ENCODE peak calls at places on chromosomes 6 and 20, in six cellular contexts. One of them, this sample, is unnamed.

GRCh38 chr20:9114709-9115108 is 45.8 kb downstream of the PLCB4 start:
- DNase-seq in A549: no peak
- DNase-seq in testis: no peak
- DNase-seq in adrenal gland: no peak
- DNase-seq in ovary: no peak
- DNase-seq in heart left ventricle: no peak
- DNase-seq in this sample: no peak

GRCh38 chr20:8464368-8464767 is 332.3 kb downstream of the PLCB1 start:
- DNase-seq in A549: peak; percentile 20
- DNase-seq in testis: no peak
- DNase-seq in adrenal gland: no peak
- DNase-seq in ovary: no peak
- DNase-seq in heart left ventricle: no peak
- DNase-seq in this sample: no peak

GRCh38 chr6:20680697-20681165 is 146.5 kb downstream of the CDKAL1 start:
- DNase-seq in A549: no peak
- DNase-seq in testis: no peak
- DNase-seq in adrenal gland: no peak
- DNase-seq in ovary: no peak
- DNase-seq in heart left ventricle: no peak
- DNase-seq in this sample: no peak

GRCh38 chr6:11043961-11044711 is at the start of gene ELOVL2:
- DNase-seq in A549: peak; percentile 56
- DNase-seq in testis: peak; percentile 77
- DNase-seq in adrenal gland: peak; percentile 16
- DNase-seq in ovary: peak; percentile 31
- DNase-seq in heart left ventricle: peak; percentile 33
- DNase-seq in this sample: peak; percentile 84

GRCh38 chr6:135012764-135013163 is 41.9 kb downstream of the HBS1L start:
- DNase-seq in A549: no peak
- DNase-seq in testis: no peak
- DNase-seq in adrenal gland: no peak
- DNase-seq in ovary: no peak
- DNase-seq in heart left ventricle: no peak
- DNase-seq in this sample: no peak

GRCh38 chr20:12305555-12305954 is 387.9 kb downstream of the BTBD3 start:
- DNase-seq in A549: no peak
- DNase-seq in testis: no peak
- DNase-seq in adrenal gland: no peak
- DNase-seq in ovary: no peak
- DNase-seq in heart left ventricle: peak; percentile 13
- DNase-seq in this sample: no peak

GRCh38 chr6:52115891-52116604 is 28.6 kb upstream of the PKHD1 start:
- DNase-seq in A549: no peak
- DNase-seq in testis: no peak
- DNase-seq in adrenal gland: no peak
- DNase-seq in ovary: no peak
- DNase-seq in heart left ventricle: no peak
- DNase-seq in this sample: no peak

GRCh38 chr6:44642870-44643522 is 255.5 kb downstream of the CDC5L start:
- DNase-seq in A549: peak; percentile 5
- DNase-seq in testis: no peak
- DNase-seq in adrenal gland: no peak
- DNase-seq in ovary: no peak
- DNase-seq in heart left ventricle: no peak
- DNase-seq in this sample: no peak

GRCh38 chr6:80477591-80478370 is 371.3 kb downstream of the BCKDHB start:
- DNase-seq in A549: no peak
- DNase-seq in testis: no peak
- DNase-seq in adrenal gland: no peak
- DNase-seq in ovary: no peak
- DNase-seq in heart left ventricle: no peak
- DNase-seq in this sample: no peak

GRCh38 chr20:45987108-45987780 is 15.2 kb upstream of the ZNF335 start:
- DNase-seq in A549: peak; percentile 83
- DNase-seq in testis: peak; percentile 84
- DNase-seq in adrenal gland: peak; percentile 64
- DNase-seq in ovary: peak; percentile 61
- DNase-seq in heart left ventricle: peak; percentile 54
- DNase-seq in this sample: peak; percentile 70

GRCh38 chr6:85756982-85757381 is 114.3 kb upstream of the SYNCRIP start:
- DNase-seq in A549: peak; percentile 23
- DNase-seq in testis: no peak
- DNase-seq in adrenal gland: no peak
- DNase-seq in ovary: no peak
- DNase-seq in heart left ventricle: no peak
- DNase-seq in this sample: peak; percentile 13

GRCh38 chr6:90432408-90432775 is 135.7 kb upstream of the BACH2 start:
- DNase-seq in A549: no peak
- DNase-seq in testis: no peak
- DNase-seq in adrenal gland: no peak
- DNase-seq in ovary: no peak
- DNase-seq in heart left ventricle: no peak
- DNase-seq in this sample: no peak

GRCh38 chr6:130622142-130622541 is 205.1 kb upstream of the SMLR1 start:
- DNase-seq in A549: no peak
- DNase-seq in testis: no peak
- DNase-seq in adrenal gland: no peak
- DNase-seq in ovary: no peak
- DNase-seq in heart left ventricle: no peak
- DNase-seq in this sample: no peak

GRCh38 chr6:53484409-53485280 is 60.3 kb downstream of the GCLC start:
- DNase-seq in A549: peak; percentile 67
- DNase-seq in testis: peak; percentile 96
- DNase-seq in adrenal gland: peak; percentile 61
- DNase-seq in ovary: peak; percentile 44
- DNase-seq in heart left ventricle: peak; percentile 64
- DNase-seq in this sample: peak; percentile 88

GRCh38 chr6:36596359-36596758 is 2.2 kb downstream of the SRSF3 start:
- DNase-seq in A549: no peak
- DNase-seq in testis: peak; percentile 12
- DNase-seq in adrenal gland: no peak
- DNase-seq in ovary: no peak
- DNase-seq in heart left ventricle: no peak
- DNase-seq in this sample: peak; percentile 38

GRCh38 chr6:36160147-36160760 is 29.9 kb downstream of the MAPK13 start:
- DNase-seq in A549: no peak
- DNase-seq in testis: no peak
- DNase-seq in adrenal gland: no peak
- DNase-seq in ovary: no peak
- DNase-seq in heart left ventricle: no peak
- DNase-seq in this sample: no peak

GRCh38 chr6:161607696-161608297 is 333.9 kb upstream of the AGPAT4 start:
- DNase-seq in A549: no peak
- DNase-seq in testis: peak; percentile 28
- DNase-seq in adrenal gland: peak; percentile 41
- DNase-seq in ovary: no peak
- DNase-seq in heart left ventricle: no peak
- DNase-seq in this sample: no peak

GRCh38 chr20:17339000-17339399 is 112.2 kb downstream of the PCSK2 start:
- DNase-seq in A549: no peak
- DNase-seq in testis: no peak
- DNase-seq in adrenal gland: no peak
- DNase-seq in ovary: no peak
- DNase-seq in heart left ventricle: no peak
- DNase-seq in this sample: no peak

GRCh38 chr20:35870541-35871307 is 83.6 kb downstream of the SCAND1 start:
- DNase-seq in A549: no peak
- DNase-seq in testis: no peak
- DNase-seq in adrenal gland: no peak
- DNase-seq in ovary: no peak
- DNase-seq in heart left ventricle: no peak
- DNase-seq in this sample: no peak

GRCh38 chr6:32843979-32844838 is at the start of gene PSMB8:
- DNase-seq in A549: peak; percentile 87
- DNase-seq in testis: peak; percentile 99
- DNase-seq in adrenal gland: peak; percentile 96
- DNase-seq in ovary: peak; percentile 94
- DNase-seq in heart left ventricle: peak; percentile 95
- DNase-seq in this sample: peak; percentile 96
- TF ChIP-seq POLR2A in A549: no peak
- TF ChIP-seq POLR2A in testis: no peak
- TF ChIP-seq POLR2A in adrenal gland: peak; percentile 66
- TF ChIP-seq POLR2A in ovary: peak; percentile 91
- TF ChIP-seq POLR2A in heart left ventricle: peak; percentile 85
- TF ChIP-seq POLR2A in this sample: peak; percentile 79

GRCh38 chr6:43053545-43054205 is at the start of gene CUL7:
- DNase-seq in A549: peak; percentile 89
- DNase-seq in testis: peak; percentile 94
- DNase-seq in adrenal gland: peak; percentile 94
- DNase-seq in ovary: peak; percentile 92
- DNase-seq in heart left ventricle: peak; percentile 94
- DNase-seq in this sample: peak; percentile 96
- TF ChIP-seq POLR2A in A549: peak; percentile 80
- TF ChIP-seq POLR2A in testis: no peak
- TF ChIP-seq POLR2A in adrenal gland: peak; percentile 73
- TF ChIP-seq POLR2A in ovary: peak; percentile 77
- TF ChIP-seq POLR2A in heart left ventricle: peak; percentile 83
- TF ChIP-seq POLR2A in this sample: peak; percentile 88

GRCh38 chr20:49711331-49711987 is 2.2 kb downstream of the B4GALT5 start:
- DNase-seq in A549: no peak
- DNase-seq in testis: no peak
- DNase-seq in adrenal gland: no peak
- DNase-seq in ovary: no peak
- DNase-seq in heart left ventricle: no peak
- DNase-seq in this sample: no peak

GRCh38 chr20:49712118-49712517 is 1.6 kb downstream of the B4GALT5 start:
- DNase-seq in A549: no peak
- DNase-seq in testis: no peak
- DNase-seq in adrenal gland: no peak
- DNase-seq in ovary: no peak
- DNase-seq in heart left ventricle: no peak
- DNase-seq in this sample: peak; percentile 51

GRCh38 chr20:49715466-49715865 is 1.8 kb upstream of the B4GALT5 start:
- DNase-seq in A549: no peak
- DNase-seq in testis: no peak
- DNase-seq in adrenal gland: no peak
- DNase-seq in ovary: no peak
- DNase-seq in heart left ventricle: no peak
- DNase-seq in this sample: no peak

GRCh38 chr20:49712918-49713778 is 530 bp downstream of the B4GALT5 start:
- DNase-seq in A549: no peak
- DNase-seq in testis: peak; percentile 44
- DNase-seq in adrenal gland: peak; percentile 35
- DNase-seq in ovary: peak; percentile 61
- DNase-seq in heart left ventricle: peak; percentile 39
- DNase-seq in this sample: peak; percentile 55

DNA sequence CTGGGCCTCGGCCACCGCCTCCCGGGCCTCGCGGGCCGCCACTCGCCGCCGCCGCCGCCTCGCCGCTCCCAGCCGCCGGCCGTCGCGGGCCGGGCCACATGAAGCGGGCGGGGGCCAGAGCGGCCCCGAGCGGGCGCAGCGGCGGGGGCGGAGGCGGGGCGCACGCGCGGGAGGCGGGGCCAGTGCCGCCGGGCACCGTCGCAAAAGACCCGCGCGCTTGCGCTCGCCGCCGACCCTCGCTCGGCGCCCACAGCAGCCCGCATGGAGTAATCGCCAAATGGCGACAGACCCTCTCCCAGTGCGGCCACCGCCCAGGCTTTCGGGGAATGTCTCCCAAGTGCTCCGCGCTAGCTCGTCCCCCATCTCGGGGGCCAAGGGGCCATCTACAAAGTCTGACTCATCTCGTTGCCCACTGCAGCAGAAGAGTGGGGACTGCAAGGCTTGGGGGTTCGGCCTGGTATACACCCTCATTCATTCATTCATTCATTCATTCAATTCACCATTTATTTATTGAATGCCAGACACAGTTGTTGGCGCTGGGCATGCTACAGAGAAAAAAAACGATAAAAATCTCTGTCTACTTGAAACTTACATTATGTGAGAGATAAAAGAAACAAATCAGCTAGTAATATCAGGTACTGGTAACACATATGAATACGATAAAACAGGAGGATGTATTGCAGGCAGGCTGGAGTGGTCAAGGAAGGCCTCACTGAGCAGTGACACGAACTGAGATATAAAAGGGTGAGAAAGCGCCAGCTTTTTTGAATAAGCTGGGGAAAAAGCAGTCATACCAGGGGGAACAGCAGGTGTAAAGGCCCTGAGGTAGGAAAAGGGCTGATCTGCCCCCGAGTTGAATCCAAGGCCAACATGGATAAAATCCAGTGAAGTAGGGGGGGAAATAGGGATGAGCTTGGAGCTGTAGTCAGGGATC is at the start of gene B4GALT5:
- DNase-seq in A549: peak; percentile 72
- DNase-seq in testis: peak; percentile 88
- DNase-seq in adrenal gland: peak; percentile 79
- DNase-seq in ovary: peak; percentile 84
- DNase-seq in heart left ventricle: peak; percentile 76
- DNase-seq in this sample: peak; percentile 84
- TF ChIP-seq POLR2A in A549: peak; percentile 31
- TF ChIP-seq POLR2A in testis: no peak
- TF ChIP-seq POLR2A in adrenal gland: peak; percentile 78
- TF ChIP-seq POLR2A in ovary: no peak
- TF ChIP-seq POLR2A in heart left ventricle: peak; percentile 41
- TF ChIP-seq POLR2A in this sample: no peak

GRCh38 chr20:18632196-18632789 is 44.4 kb downstream of the DTD1 start:
- DNase-seq in A549: peak; percentile 70
- DNase-seq in testis: peak; percentile 83
- DNase-seq in adrenal gland: peak; percentile 61
- DNase-seq in ovary: peak; percentile 76
- DNase-seq in heart left ventricle: peak; percentile 56
- DNase-seq in this sample: peak; percentile 50

GRCh38 chr20:18624948-18625347 is 37.1 kb downstream of the DTD1 start:
- DNase-seq in A549: no peak
- DNase-seq in testis: no peak
- DNase-seq in adrenal gland: no peak
- DNase-seq in ovary: no peak
- DNase-seq in heart left ventricle: no peak
- DNase-seq in this sample: peak; percentile 6

GRCh38 chr20:18633411-18633810 is 45.6 kb downstream of the DTD1 start:
- DNase-seq in A549: no peak
- DNase-seq in testis: no peak
- DNase-seq in adrenal gland: no peak
- DNase-seq in ovary: no peak
- DNase-seq in heart left ventricle: no peak
- DNase-seq in this sample: no peak

GRCh38 chr20:18625907-18626655 is 38.2 kb downstream of the DTD1 start:
- DNase-seq in A549: no peak
- DNase-seq in testis: no peak
- DNase-seq in adrenal gland: no peak
- DNase-seq in ovary: no peak
- DNase-seq in heart left ventricle: no peak
- DNase-seq in this sample: no peak

DNA sequence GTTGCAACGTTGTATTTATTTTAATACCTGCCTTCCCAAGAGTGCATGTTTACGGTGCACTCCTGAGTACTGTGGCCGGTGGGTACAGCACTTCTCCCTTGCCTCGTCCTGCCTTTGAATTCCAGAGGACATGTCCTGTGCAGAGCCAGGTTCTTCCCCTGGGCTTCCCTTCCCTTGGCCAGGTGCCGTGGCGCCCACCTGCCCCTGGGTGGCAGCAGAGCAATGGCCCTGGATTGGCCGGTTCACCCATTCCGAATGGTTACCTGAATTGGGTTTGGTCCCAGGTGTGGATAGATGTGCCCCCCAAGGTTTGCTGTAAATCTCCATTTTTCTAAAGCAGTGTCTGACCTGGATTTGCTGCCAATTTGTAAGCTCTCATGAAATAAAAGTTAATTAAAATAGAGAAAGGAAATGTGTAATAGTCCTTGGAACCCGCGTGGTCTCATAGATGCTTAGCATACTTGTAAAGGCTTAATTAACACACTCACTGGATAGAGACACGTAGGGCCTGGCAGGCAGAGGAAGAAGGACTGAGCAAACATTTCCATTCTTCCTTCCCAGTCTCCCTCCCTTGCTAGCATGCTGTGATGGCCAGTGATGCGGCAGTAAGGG is 40.6 kb downstream of the DTD1 start:
- DNase-seq in A549: peak; percentile 21
- DNase-seq in testis: no peak
- DNase-seq in adrenal gland: no peak
- DNase-seq in ovary: no peak
- DNase-seq in heart left ventricle: no peak
- DNase-seq in this sample: peak; percentile 4
- TF ChIP-seq POLR2A in A549: no peak
- TF ChIP-seq POLR2A in testis: no peak
- TF ChIP-seq POLR2A in adrenal gland: no peak
- TF ChIP-seq POLR2A in ovary: no peak
- TF ChIP-seq POLR2A in heart left ventricle: no peak
- TF ChIP-seq POLR2A in this sample: no peak

This sample was measured in erythroblast.